ENCODE peak calls at places on chromosomes 4 and X, in nine cellular contexts. One of them, this sample, is unnamed.

GRCh38 chrX:13373027-13373806 is 53.4 kb upstream of the ATXN3L start:
- DNase-seq in Calu3: no peak
- DNase-seq in neural crest cell: no peak
- DNase-seq in left ventricle myocardium inferior: no peak
- DNase-seq in upper lobe of left lung: no peak
- DNase-seq in stomach: no peak
- DNase-seq in foreskin keratinocyte: peak; percentile 58
- DNase-seq in bronchial epithelial cell: peak; percentile 57
- DNase-seq in right lobe of liver: no peak
- DNase-seq in this sample: no peak

GRCh38 chrX:123570011-123570590 is 162.8 kb downstream of the THOC2 start:
- DNase-seq in neural crest cell: no peak
- DNase-seq in right lobe of liver: no peak
- DNase-seq in Calu3: peak; percentile 64
- DNase-seq in foreskin keratinocyte: no peak
- DNase-seq in upper lobe of left lung: no peak
- DNase-seq in stomach: no peak
- DNase-seq in bronchial epithelial cell: peak; percentile 38
- DNase-seq in left ventricle myocardium inferior: no peak
- DNase-seq in this sample: no peak

GRCh38 chr4:151711680-151712079 is 49.1 kb downstream of the GATB start:
- DNase-seq in upper lobe of left lung: no peak
- DNase-seq in right lobe of liver: no peak
- DNase-seq in foreskin keratinocyte: no peak
- DNase-seq in bronchial epithelial cell: no peak
- DNase-seq in neural crest cell: no peak
- DNase-seq in Calu3: no peak
- DNase-seq in stomach: no peak
- DNase-seq in left ventricle myocardium inferior: no peak
- DNase-seq in this sample: no peak

GRCh38 chr4:75844151-75844662 is 58.0 kb downstream of the PPEF2 start:
- DNase-seq in neural crest cell: no peak
- DNase-seq in bronchial epithelial cell: no peak
- DNase-seq in foreskin keratinocyte: peak; percentile 20
- DNase-seq in upper lobe of left lung: no peak
- DNase-seq in Calu3: peak; percentile 18
- DNase-seq in stomach: no peak
- DNase-seq in left ventricle myocardium inferior: no peak
- DNase-seq in right lobe of liver: no peak
- DNase-seq in this sample: no peak

GRCh38 chrX:413322-414201 is 26.9 kb upstream of the PPP2R3B start:
- DNase-seq in right lobe of liver: no peak
- DNase-seq in left ventricle myocardium inferior: peak; percentile 72
- DNase-seq in upper lobe of left lung: no peak
- DNase-seq in Calu3: no peak
- DNase-seq in foreskin keratinocyte: no peak
- DNase-seq in neural crest cell: peak; percentile 20
- DNase-seq in stomach: no peak
- DNase-seq in bronchial epithelial cell: no peak
- DNase-seq in this sample: no peak

GRCh38 chrX:16658284-16658683 is 8.3 kb downstream of the S100G start:
- DNase-seq in foreskin keratinocyte: peak; percentile 65
- DNase-seq in right lobe of liver: no peak
- DNase-seq in left ventricle myocardium inferior: no peak
- DNase-seq in neural crest cell: no peak
- DNase-seq in Calu3: no peak
- DNase-seq in upper lobe of left lung: no peak
- DNase-seq in bronchial epithelial cell: peak; percentile 21
- DNase-seq in stomach: no peak
- DNase-seq in this sample: no peak

GRCh38 chr4:121706595-121707021 is 9.8 kb upstream of the ANXA5 start:
- DNase-seq in Calu3: no peak
- DNase-seq in upper lobe of left lung: no peak
- DNase-seq in bronchial epithelial cell: no peak
- DNase-seq in right lobe of liver: no peak
- DNase-seq in stomach: no peak
- DNase-seq in foreskin keratinocyte: no peak
- DNase-seq in left ventricle myocardium inferior: no peak
- DNase-seq in neural crest cell: no peak
- DNase-seq in this sample: no peak

GRCh38 chr4:84994280-84994679 is 27.8 kb upstream of the WDFY3 start:
- DNase-seq in left ventricle myocardium inferior: no peak
- DNase-seq in foreskin keratinocyte: peak; percentile 5
- DNase-seq in neural crest cell: no peak
- DNase-seq in Calu3: no peak
- DNase-seq in upper lobe of left lung: no peak
- DNase-seq in right lobe of liver: no peak
- DNase-seq in stomach: no peak
- DNase-seq in bronchial epithelial cell: no peak
- DNase-seq in this sample: no peak

GRCh38 chr4:67288964-67289363 is 256.3 kb downstream of the CENPC start:
- DNase-seq in neural crest cell: peak; percentile 30
- DNase-seq in right lobe of liver: no peak
- DNase-seq in upper lobe of left lung: no peak
- DNase-seq in foreskin keratinocyte: peak; percentile 12
- DNase-seq in left ventricle myocardium inferior: no peak
- DNase-seq in Calu3: peak; percentile 7
- DNase-seq in stomach: no peak
- DNase-seq in bronchial epithelial cell: peak; percentile 3
- DNase-seq in this sample: no peak

GRCh38 chr4:106806158-106806797 is 229.8 kb downstream of the DKK2 start:
- DNase-seq in foreskin keratinocyte: peak; percentile 43
- DNase-seq in stomach: no peak
- DNase-seq in bronchial epithelial cell: peak; percentile 26
- DNase-seq in left ventricle myocardium inferior: no peak
- DNase-seq in Calu3: no peak
- DNase-seq in right lobe of liver: no peak
- DNase-seq in neural crest cell: no peak
- DNase-seq in upper lobe of left lung: no peak
- DNase-seq in this sample: no peak

GRCh38 chr4:41069838-41070237 is 144.5 kb downstream of the APBB2 start:
- DNase-seq in upper lobe of left lung: no peak
- DNase-seq in bronchial epithelial cell: no peak
- DNase-seq in neural crest cell: no peak
- DNase-seq in left ventricle myocardium inferior: no peak
- DNase-seq in right lobe of liver: no peak
- DNase-seq in Calu3: no peak
- DNase-seq in stomach: no peak
- DNase-seq in foreskin keratinocyte: no peak
- DNase-seq in this sample: no peak

GRCh38 chrX:150508461-150509367 is 59.7 kb upstream of the MTM1 start:
- DNase-seq in stomach: peak; percentile 65
- DNase-seq in foreskin keratinocyte: no peak
- DNase-seq in upper lobe of left lung: peak; percentile 36
- DNase-seq in neural crest cell: no peak
- DNase-seq in right lobe of liver: peak; percentile 83
- DNase-seq in bronchial epithelial cell: no peak
- DNase-seq in Calu3: no peak
- DNase-seq in left ventricle myocardium inferior: peak; percentile 54
- DNase-seq in this sample: no peak

GRCh38 chr4:183532823-183533222 is 28.0 kb downstream of the ING2 start:
- DNase-seq in Calu3: no peak
- DNase-seq in left ventricle myocardium inferior: no peak
- DNase-seq in foreskin keratinocyte: no peak
- DNase-seq in upper lobe of left lung: no peak
- DNase-seq in right lobe of liver: no peak
- DNase-seq in stomach: no peak
- DNase-seq in neural crest cell: no peak
- DNase-seq in bronchial epithelial cell: no peak
- DNase-seq in this sample: no peak

GRCh38 chr4:102717448-102718092 is 43.2 kb downstream of the MANBA start:
- DNase-seq in stomach: no peak
- DNase-seq in right lobe of liver: no peak
- DNase-seq in left ventricle myocardium inferior: no peak
- DNase-seq in neural crest cell: no peak
- DNase-seq in upper lobe of left lung: no peak
- DNase-seq in Calu3: peak; percentile 24
- DNase-seq in bronchial epithelial cell: peak; percentile 82
- DNase-seq in foreskin keratinocyte: peak; percentile 75
- DNase-seq in this sample: no peak

GRCh38 chr4:6926681-6927478 is 17.3 kb downstream of the TBC1D14 start:
- DNase-seq in bronchial epithelial cell: no peak
- DNase-seq in Calu3: no peak
- DNase-seq in upper lobe of left lung: no peak
- DNase-seq in left ventricle myocardium inferior: peak; percentile 50
- DNase-seq in stomach: peak; percentile 62
- DNase-seq in right lobe of liver: peak; percentile 93
- DNase-seq in neural crest cell: no peak
- DNase-seq in foreskin keratinocyte: no peak
- DNase-seq in this sample: no peak

GRCh38 chrX:103063191-103063845 is 653 bp downstream of the BEX1 start:
- DNase-seq in stomach: no peak
- DNase-seq in bronchial epithelial cell: peak; percentile 1
- DNase-seq in foreskin keratinocyte: peak; percentile 15
- DNase-seq in right lobe of liver: no peak
- DNase-seq in Calu3: no peak
- DNase-seq in upper lobe of left lung: peak; percentile 56
- DNase-seq in left ventricle myocardium inferior: no peak
- DNase-seq in neural crest cell: peak; percentile 37
- DNase-seq in this sample: no peak

GRCh38 chr4:38028556-38028955 is 68.4 kb downstream of the PTTG2 start:
- DNase-seq in right lobe of liver: no peak
- DNase-seq in foreskin keratinocyte: no peak
- DNase-seq in upper lobe of left lung: no peak
- DNase-seq in bronchial epithelial cell: no peak
- DNase-seq in stomach: no peak
- DNase-seq in neural crest cell: no peak
- DNase-seq in left ventricle myocardium inferior: no peak
- DNase-seq in Calu3: no peak
- DNase-seq in this sample: no peak

GRCh38 chr4:33068539-33068938 is 2348.4 kb downstream of the PCDH7 start:
- DNase-seq in upper lobe of left lung: no peak
- DNase-seq in foreskin keratinocyte: no peak
- DNase-seq in left ventricle myocardium inferior: no peak
- DNase-seq in neural crest cell: no peak
- DNase-seq in Calu3: no peak
- DNase-seq in bronchial epithelial cell: no peak
- DNase-seq in right lobe of liver: no peak
- DNase-seq in stomach: no peak
- DNase-seq in this sample: no peak

GRCh38 chrX:119189586-119189985 is 46.5 kb upstream of the PGRMC1 start:
- DNase-seq in foreskin keratinocyte: no peak
- DNase-seq in stomach: no peak
- DNase-seq in bronchial epithelial cell: no peak
- DNase-seq in upper lobe of left lung: no peak
- DNase-seq in right lobe of liver: no peak
- DNase-seq in neural crest cell: no peak
- DNase-seq in left ventricle myocardium inferior: peak; percentile 62
- DNase-seq in Calu3: no peak
- DNase-seq in this sample: no peak

GRCh38 chr4:118280501-118281218 is 72.1 kb downstream of the PRSS12 start:
- DNase-seq in neural crest cell: peak; percentile 28
- DNase-seq in upper lobe of left lung: no peak
- DNase-seq in bronchial epithelial cell: peak; percentile 83
- DNase-seq in Calu3: peak; percentile 58
- DNase-seq in right lobe of liver: peak; percentile 49
- DNase-seq in left ventricle myocardium inferior: no peak
- DNase-seq in stomach: peak; percentile 55
- DNase-seq in foreskin keratinocyte: peak; percentile 82
- DNase-seq in this sample: no peak

GRCh38 chrX:15043538-15043937 is 170.3 kb downstream of the MOSPD2 start:
- DNase-seq in Calu3: no peak
- DNase-seq in bronchial epithelial cell: no peak
- DNase-seq in right lobe of liver: no peak
- DNase-seq in foreskin keratinocyte: no peak
- DNase-seq in stomach: no peak
- DNase-seq in left ventricle myocardium inferior: no peak
- DNase-seq in neural crest cell: no peak
- DNase-seq in upper lobe of left lung: no peak
- DNase-seq in this sample: no peak

DNA sequence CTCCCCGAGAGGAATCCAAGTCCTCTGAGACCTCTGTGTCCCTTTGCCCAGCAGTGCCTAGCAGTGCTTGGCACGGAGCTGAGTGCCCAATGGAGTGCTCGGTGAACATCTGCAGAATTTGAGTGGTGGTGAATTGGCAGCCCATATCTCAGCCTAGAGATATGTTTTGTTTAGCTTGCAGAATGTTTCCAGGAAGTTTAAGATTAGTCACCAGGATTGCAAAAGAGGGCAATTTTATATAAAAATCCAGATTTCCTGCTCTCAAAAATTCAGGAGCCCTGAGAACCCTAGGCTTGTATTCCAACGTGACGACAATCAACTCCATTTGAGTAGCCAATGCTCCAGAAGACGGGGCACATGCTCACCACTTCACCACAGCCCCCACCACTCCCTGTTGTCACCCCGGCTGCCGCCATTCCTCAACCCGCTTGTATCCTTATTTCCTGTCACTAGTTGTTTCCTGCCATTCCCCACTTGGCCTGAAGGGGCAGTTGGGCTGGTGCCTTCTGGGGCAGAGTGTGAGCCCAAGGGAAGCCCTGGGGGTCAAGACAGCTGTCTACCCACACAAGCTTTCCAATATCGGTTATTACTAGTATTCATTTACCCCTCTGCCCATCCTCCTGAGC is 116.9 kb downstream of the EFNB1 start:
- DNase-seq in right lobe of liver: no peak
- DNase-seq in upper lobe of left lung: no peak
- DNase-seq in Calu3: no peak
- DNase-seq in left ventricle myocardium inferior: no peak
- DNase-seq in stomach: no peak
- DNase-seq in bronchial epithelial cell: peak; percentile 51
- DNase-seq in neural crest cell: peak; percentile 11
- DNase-seq in foreskin keratinocyte: peak; percentile 24
- DNase-seq in this sample: peak; percentile 84
- TF ChIP-seq CTCF in right lobe of liver: no peak
- TF ChIP-seq CTCF in upper lobe of left lung: no peak
- TF ChIP-seq CTCF in Calu3: no peak
- TF ChIP-seq CTCF in left ventricle myocardium inferior: no peak
- TF ChIP-seq CTCF in stomach: no peak
- TF ChIP-seq CTCF in bronchial epithelial cell: peak; percentile 28
- TF ChIP-seq CTCF in neural crest cell: peak; percentile 30
- TF ChIP-seq CTCF in foreskin keratinocyte: peak; percentile 43
- TF ChIP-seq CTCF in this sample: peak; percentile 45

GRCh38 chr4:173318648-173319211 is 15.4 kb downstream of the HMGB2 start:
- DNase-seq in foreskin keratinocyte: peak; percentile 62
- DNase-seq in bronchial epithelial cell: peak; percentile 77
- DNase-seq in stomach: no peak
- DNase-seq in upper lobe of left lung: no peak
- DNase-seq in Calu3: no peak
- DNase-seq in left ventricle myocardium inferior: no peak
- DNase-seq in right lobe of liver: no peak
- DNase-seq in neural crest cell: no peak
- DNase-seq in this sample: no peak
- TF ChIP-seq CTCF in foreskin keratinocyte: peak; percentile 65
- TF ChIP-seq CTCF in bronchial epithelial cell: peak; percentile 11
- TF ChIP-seq CTCF in stomach: no peak
- TF ChIP-seq CTCF in upper lobe of left lung: peak; percentile 52
- TF ChIP-seq CTCF in Calu3: peak; percentile 11
- TF ChIP-seq CTCF in left ventricle myocardium inferior: peak; percentile 63
- TF ChIP-seq CTCF in right lobe of liver: peak; percentile 38
- TF ChIP-seq CTCF in neural crest cell: peak; percentile 63
- TF ChIP-seq CTCF in this sample: peak; percentile 55

GRCh38 chr4:4595252-4595651 is 53.4 kb upstream of the STX18 start:
- DNase-seq in stomach: no peak
- DNase-seq in left ventricle myocardium inferior: no peak
- DNase-seq in right lobe of liver: no peak
- DNase-seq in foreskin keratinocyte: no peak
- DNase-seq in Calu3: no peak
- DNase-seq in neural crest cell: no peak
- DNase-seq in upper lobe of left lung: no peak
- DNase-seq in bronchial epithelial cell: no peak
- DNase-seq in this sample: no peak
- TF ChIP-seq CTCF in stomach: no peak
- TF ChIP-seq CTCF in left ventricle myocardium inferior: no peak
- TF ChIP-seq CTCF in right lobe of liver: no peak
- TF ChIP-seq CTCF in foreskin keratinocyte: peak; percentile 21
- TF ChIP-seq CTCF in Calu3: no peak
- TF ChIP-seq CTCF in neural crest cell: peak; percentile 46
- TF ChIP-seq CTCF in upper lobe of left lung: no peak
- TF ChIP-seq CTCF in bronchial epithelial cell: no peak
- TF ChIP-seq CTCF in this sample: no peak

GRCh38 chr4:70315928-70316327 is 18.9 kb upstream of the CABS1 start:
- DNase-seq in foreskin keratinocyte: no peak
- DNase-seq in stomach: no peak
- DNase-seq in neural crest cell: no peak
- DNase-seq in bronchial epithelial cell: peak; percentile 3
- DNase-seq in left ventricle myocardium inferior: no peak
- DNase-seq in right lobe of liver: no peak
- DNase-seq in Calu3: no peak
- DNase-seq in upper lobe of left lung: no peak
- DNase-seq in this sample: no peak
- TF ChIP-seq CTCF in foreskin keratinocyte: peak; percentile 25
- TF ChIP-seq CTCF in stomach: no peak
- TF ChIP-seq CTCF in neural crest cell: no peak
- TF ChIP-seq CTCF in bronchial epithelial cell: peak; percentile 3
- TF ChIP-seq CTCF in left ventricle myocardium inferior: no peak
- TF ChIP-seq CTCF in right lobe of liver: no peak
- TF ChIP-seq CTCF in Calu3: no peak
- TF ChIP-seq CTCF in upper lobe of left lung: no peak
- TF ChIP-seq CTCF in this sample: peak; percentile 23

This sample was measured in osteocyte.